ENCODE peak calls at places on chromosomes 1 and 21, in ten cellular contexts. One of them, this sample, is unnamed.

GRCh38 chr1:23436520-23437354 is 12.2 kb upstream of the TCEA3 start:
- DNase-seq in A172: no peak
- DNase-seq in stimulated activated CD8-positive, alpha-beta memory T cell treated with anti-CD3 and anti-CD28 coated beads, Interleukin-15, amount 100 ng/mL, for 4 hours: no peak
- DNase-seq in astrocyte of the hippocampus: no peak
- DNase-seq in activated T-cell treated with anti-CD3 and anti-CD28 coated beads, Interleukin-2, amount 50 U/mL, for 4 hours: no peak
- DNase-seq in stimulated activated naive CD4-positive, alpha-beta T cell: peak
- DNase-seq in glutamatergic neuron: peak
- DNase-seq in small intestine: peak
- DNase-seq in cardiac septum: no peak
- DNase-seq in NCI-H774: no peak
- DNase-seq in this sample: no peak

GRCh38 chr1:60132108-60132507 is 58.5 kb upstream of the C1orf87 start:
- DNase-seq in small intestine: no peak
- DNase-seq in stimulated activated CD8-positive, alpha-beta memory T cell treated with anti-CD3 and anti-CD28 coated beads, Interleukin-15, amount 100 ng/mL, for 4 hours: no peak
- DNase-seq in NCI-H774: no peak
- DNase-seq in activated T-cell treated with anti-CD3 and anti-CD28 coated beads, Interleukin-2, amount 50 U/mL, for 4 hours: no peak
- DNase-seq in stimulated activated naive CD4-positive, alpha-beta T cell: no peak
- DNase-seq in astrocyte of the hippocampus: no peak
- DNase-seq in glutamatergic neuron: no peak
- DNase-seq in A172: no peak
- DNase-seq in cardiac septum: no peak
- DNase-seq in this sample: no peak

GRCh38 chr21:34205811-34206635 is 132.6 kb downstream of the MRPS6 start:
- DNase-seq in stimulated activated CD8-positive, alpha-beta memory T cell treated with anti-CD3 and anti-CD28 coated beads, Interleukin-15, amount 100 ng/mL, for 4 hours: no peak
- DNase-seq in small intestine: no peak
- DNase-seq in NCI-H774: peak
- DNase-seq in astrocyte of the hippocampus: no peak
- DNase-seq in cardiac septum: no peak
- DNase-seq in stimulated activated naive CD4-positive, alpha-beta T cell: no peak
- DNase-seq in glutamatergic neuron: no peak
- DNase-seq in activated T-cell treated with anti-CD3 and anti-CD28 coated beads, Interleukin-2, amount 50 U/mL, for 4 hours: no peak
- DNase-seq in A172: no peak
- DNase-seq in this sample: no peak

GRCh38 chr1:2530501-2531361 is 668 bp upstream of the HES5 start:
- DNase-seq in cardiac septum: no peak
- DNase-seq in A172: no peak
- DNase-seq in stimulated activated naive CD4-positive, alpha-beta T cell: no peak
- DNase-seq in glutamatergic neuron: no peak
- DNase-seq in activated T-cell treated with anti-CD3 and anti-CD28 coated beads, Interleukin-2, amount 50 U/mL, for 4 hours: no peak
- DNase-seq in stimulated activated CD8-positive, alpha-beta memory T cell treated with anti-CD3 and anti-CD28 coated beads, Interleukin-15, amount 100 ng/mL, for 4 hours: no peak
- DNase-seq in NCI-H774: no peak
- DNase-seq in astrocyte of the hippocampus: peak
- DNase-seq in small intestine: peak
- DNase-seq in this sample: no peak

GRCh38 chr1:1559066-1559465 is 15.6 kb downstream of the SSU72 start:
- DNase-seq in NCI-H774: no peak
- DNase-seq in activated T-cell treated with anti-CD3 and anti-CD28 coated beads, Interleukin-2, amount 50 U/mL, for 4 hours: no peak
- DNase-seq in stimulated activated naive CD4-positive, alpha-beta T cell: no peak
- DNase-seq in A172: no peak
- DNase-seq in stimulated activated CD8-positive, alpha-beta memory T cell treated with anti-CD3 and anti-CD28 coated beads, Interleukin-15, amount 100 ng/mL, for 4 hours: no peak
- DNase-seq in cardiac septum: no peak
- DNase-seq in glutamatergic neuron: no peak
- DNase-seq in astrocyte of the hippocampus: no peak
- DNase-seq in small intestine: no peak
- DNase-seq in this sample: no peak

GRCh38 chr1:52358851-52359497 is 7.0 kb downstream of the CC2D1B start:
- DNase-seq in activated T-cell treated with anti-CD3 and anti-CD28 coated beads, Interleukin-2, amount 50 U/mL, for 4 hours: no peak
- DNase-seq in stimulated activated CD8-positive, alpha-beta memory T cell treated with anti-CD3 and anti-CD28 coated beads, Interleukin-15, amount 100 ng/mL, for 4 hours: no peak
- DNase-seq in A172: no peak
- DNase-seq in astrocyte of the hippocampus: no peak
- DNase-seq in small intestine: no peak
- DNase-seq in glutamatergic neuron: no peak
- DNase-seq in NCI-H774: no peak
- DNase-seq in cardiac septum: no peak
- DNase-seq in stimulated activated naive CD4-positive, alpha-beta T cell: no peak
- DNase-seq in this sample: no peak

GRCh38 chr1:200245492-200245891 is 164.3 kb downstream of the ZNF281 start:
- DNase-seq in NCI-H774: no peak
- DNase-seq in stimulated activated CD8-positive, alpha-beta memory T cell treated with anti-CD3 and anti-CD28 coated beads, Interleukin-15, amount 100 ng/mL, for 4 hours: no peak
- DNase-seq in astrocyte of the hippocampus: peak
- DNase-seq in activated T-cell treated with anti-CD3 and anti-CD28 coated beads, Interleukin-2, amount 50 U/mL, for 4 hours: no peak
- DNase-seq in cardiac septum: no peak
- DNase-seq in A172: peak
- DNase-seq in small intestine: no peak
- DNase-seq in glutamatergic neuron: no peak
- DNase-seq in stimulated activated naive CD4-positive, alpha-beta T cell: no peak
- DNase-seq in this sample: peak

GRCh38 chr1:40185951-40186864 is 25.0 kb downstream of the RLF start:
- DNase-seq in A172: peak
- DNase-seq in small intestine: peak
- DNase-seq in NCI-H774: no peak
- DNase-seq in cardiac septum: no peak
- DNase-seq in activated T-cell treated with anti-CD3 and anti-CD28 coated beads, Interleukin-2, amount 50 U/mL, for 4 hours: peak
- DNase-seq in astrocyte of the hippocampus: peak
- DNase-seq in stimulated activated CD8-positive, alpha-beta memory T cell treated with anti-CD3 and anti-CD28 coated beads, Interleukin-15, amount 100 ng/mL, for 4 hours: peak
- DNase-seq in stimulated activated naive CD4-positive, alpha-beta T cell: no peak
- DNase-seq in glutamatergic neuron: no peak
- DNase-seq in this sample: no peak

GRCh38 chr1:201655243-201655642 is 116.3 kb downstream of the NAV1 start:
- DNase-seq in astrocyte of the hippocampus: peak
- DNase-seq in stimulated activated CD8-positive, alpha-beta memory T cell treated with anti-CD3 and anti-CD28 coated beads, Interleukin-15, amount 100 ng/mL, for 4 hours: no peak
- DNase-seq in NCI-H774: no peak
- DNase-seq in stimulated activated naive CD4-positive, alpha-beta T cell: no peak
- DNase-seq in glutamatergic neuron: no peak
- DNase-seq in activated T-cell treated with anti-CD3 and anti-CD28 coated beads, Interleukin-2, amount 50 U/mL, for 4 hours: no peak
- DNase-seq in cardiac septum: no peak
- DNase-seq in small intestine: no peak
- DNase-seq in A172: no peak
- DNase-seq in this sample: no peak

GRCh38 chr1:214549604-214550338 is 1.6 kb downstream of the PTPN14 start:
- DNase-seq in glutamatergic neuron: no peak
- DNase-seq in astrocyte of the hippocampus: peak
- DNase-seq in activated T-cell treated with anti-CD3 and anti-CD28 coated beads, Interleukin-2, amount 50 U/mL, for 4 hours: no peak
- DNase-seq in stimulated activated naive CD4-positive, alpha-beta T cell: no peak
- DNase-seq in A172: peak
- DNase-seq in NCI-H774: no peak
- DNase-seq in small intestine: no peak
- DNase-seq in stimulated activated CD8-positive, alpha-beta memory T cell treated with anti-CD3 and anti-CD28 coated beads, Interleukin-15, amount 100 ng/mL, for 4 hours: no peak
- DNase-seq in cardiac septum: no peak
- DNase-seq in this sample: no peak

GRCh38 chr21:38902608-38903445 is 97.1 kb downstream of the ETS2 start:
- DNase-seq in stimulated activated CD8-positive, alpha-beta memory T cell treated with anti-CD3 and anti-CD28 coated beads, Interleukin-15, amount 100 ng/mL, for 4 hours: no peak
- DNase-seq in astrocyte of the hippocampus: no peak
- DNase-seq in activated T-cell treated with anti-CD3 and anti-CD28 coated beads, Interleukin-2, amount 50 U/mL, for 4 hours: no peak
- DNase-seq in NCI-H774: no peak
- DNase-seq in cardiac septum: no peak
- DNase-seq in small intestine: no peak
- DNase-seq in glutamatergic neuron: no peak
- DNase-seq in stimulated activated naive CD4-positive, alpha-beta T cell: no peak
- DNase-seq in A172: no peak
- DNase-seq in this sample: no peak

GRCh38 chr1:92826792-92827191 is 5.0 kb upstream of the RPL5 start:
- DNase-seq in stimulated activated CD8-positive, alpha-beta memory T cell treated with anti-CD3 and anti-CD28 coated beads, Interleukin-15, amount 100 ng/mL, for 4 hours: no peak
- DNase-seq in A172: no peak
- DNase-seq in cardiac septum: no peak
- DNase-seq in stimulated activated naive CD4-positive, alpha-beta T cell: no peak
- DNase-seq in NCI-H774: no peak
- DNase-seq in activated T-cell treated with anti-CD3 and anti-CD28 coated beads, Interleukin-2, amount 50 U/mL, for 4 hours: no peak
- DNase-seq in glutamatergic neuron: no peak
- DNase-seq in astrocyte of the hippocampus: no peak
- DNase-seq in small intestine: no peak
- DNase-seq in this sample: no peak

GRCh38 chr1:9317072-9317471 is 24.4 kb downstream of the SPSB1 start:
- DNase-seq in activated T-cell treated with anti-CD3 and anti-CD28 coated beads, Interleukin-2, amount 50 U/mL, for 4 hours: no peak
- DNase-seq in NCI-H774: no peak
- DNase-seq in stimulated activated naive CD4-positive, alpha-beta T cell: no peak
- DNase-seq in glutamatergic neuron: no peak
- DNase-seq in small intestine: no peak
- DNase-seq in A172: no peak
- DNase-seq in stimulated activated CD8-positive, alpha-beta memory T cell treated with anti-CD3 and anti-CD28 coated beads, Interleukin-15, amount 100 ng/mL, for 4 hours: no peak
- DNase-seq in cardiac septum: no peak
- DNase-seq in astrocyte of the hippocampus: no peak
- DNase-seq in this sample: no peak

GRCh38 chr1:10814954-10815862 is 18.8 kb upstream of the CASZ1 start:
- DNase-seq in cardiac septum: no peak
- DNase-seq in activated T-cell treated with anti-CD3 and anti-CD28 coated beads, Interleukin-2, amount 50 U/mL, for 4 hours: no peak
- DNase-seq in small intestine: peak
- DNase-seq in A172: no peak
- DNase-seq in astrocyte of the hippocampus: no peak
- DNase-seq in stimulated activated naive CD4-positive, alpha-beta T cell: no peak
- DNase-seq in stimulated activated CD8-positive, alpha-beta memory T cell treated with anti-CD3 and anti-CD28 coated beads, Interleukin-15, amount 100 ng/mL, for 4 hours: no peak
- DNase-seq in NCI-H774: no peak
- DNase-seq in glutamatergic neuron: no peak
- DNase-seq in this sample: no peak

GRCh38 chr1:244236101-244236500 is 185.0 kb downstream of the ZBTB18 start:
- DNase-seq in A172: no peak
- DNase-seq in astrocyte of the hippocampus: no peak
- DNase-seq in NCI-H774: no peak
- DNase-seq in small intestine: no peak
- DNase-seq in glutamatergic neuron: no peak
- DNase-seq in stimulated activated naive CD4-positive, alpha-beta T cell: no peak
- DNase-seq in activated T-cell treated with anti-CD3 and anti-CD28 coated beads, Interleukin-2, amount 50 U/mL, for 4 hours: no peak
- DNase-seq in stimulated activated CD8-positive, alpha-beta memory T cell treated with anti-CD3 and anti-CD28 coated beads, Interleukin-15, amount 100 ng/mL, for 4 hours: no peak
- DNase-seq in cardiac septum: no peak
- DNase-seq in this sample: no peak

GRCh38 chr1:156233421-156234127 is 8.4 kb upstream of the BGLAP start:
- DNase-seq in cardiac septum: no peak
- DNase-seq in astrocyte of the hippocampus: peak
- DNase-seq in stimulated activated CD8-positive, alpha-beta memory T cell treated with anti-CD3 and anti-CD28 coated beads, Interleukin-15, amount 100 ng/mL, for 4 hours: no peak
- DNase-seq in glutamatergic neuron: no peak
- DNase-seq in activated T-cell treated with anti-CD3 and anti-CD28 coated beads, Interleukin-2, amount 50 U/mL, for 4 hours: no peak
- DNase-seq in NCI-H774: no peak
- DNase-seq in small intestine: peak
- DNase-seq in stimulated activated naive CD4-positive, alpha-beta T cell: no peak
- DNase-seq in A172: peak
- DNase-seq in this sample: no peak

GRCh38 chr1:43358121-43358745 is 548 bp upstream of the CDC20 start:
- DNase-seq in stimulated activated naive CD4-positive, alpha-beta T cell: no peak
- DNase-seq in stimulated activated CD8-positive, alpha-beta memory T cell treated with anti-CD3 and anti-CD28 coated beads, Interleukin-15, amount 100 ng/mL, for 4 hours: no peak
- DNase-seq in glutamatergic neuron: no peak
- DNase-seq in NCI-H774: peak
- DNase-seq in A172: peak
- DNase-seq in cardiac septum: no peak
- DNase-seq in activated T-cell treated with anti-CD3 and anti-CD28 coated beads, Interleukin-2, amount 50 U/mL, for 4 hours: no peak
- DNase-seq in small intestine: peak
- DNase-seq in astrocyte of the hippocampus: peak
- DNase-seq in this sample: no peak

GRCh38 chr1:86648255-86648654 is 56.1 kb upstream of the SH3GLB1 start:
- DNase-seq in cardiac septum: no peak
- DNase-seq in A172: peak
- DNase-seq in NCI-H774: peak
- DNase-seq in stimulated activated CD8-positive, alpha-beta memory T cell treated with anti-CD3 and anti-CD28 coated beads, Interleukin-15, amount 100 ng/mL, for 4 hours: no peak
- DNase-seq in activated T-cell treated with anti-CD3 and anti-CD28 coated beads, Interleukin-2, amount 50 U/mL, for 4 hours: no peak
- DNase-seq in small intestine: peak
- DNase-seq in glutamatergic neuron: no peak
- DNase-seq in astrocyte of the hippocampus: peak
- DNase-seq in stimulated activated naive CD4-positive, alpha-beta T cell: no peak
- DNase-seq in this sample: no peak

GRCh38 chr1:215380566-215380965 is 186.5 kb upstream of the KCTD3 start:
- DNase-seq in glutamatergic neuron: no peak
- DNase-seq in stimulated activated naive CD4-positive, alpha-beta T cell: no peak
- DNase-seq in small intestine: no peak
- DNase-seq in astrocyte of the hippocampus: no peak
- DNase-seq in A172: no peak
- DNase-seq in cardiac septum: no peak
- DNase-seq in stimulated activated CD8-positive, alpha-beta memory T cell treated with anti-CD3 and anti-CD28 coated beads, Interleukin-15, amount 100 ng/mL, for 4 hours: no peak
- DNase-seq in activated T-cell treated with anti-CD3 and anti-CD28 coated beads, Interleukin-2, amount 50 U/mL, for 4 hours: no peak
- DNase-seq in NCI-H774: no peak
- DNase-seq in this sample: no peak

GRCh38 chr1:44677201-44677520 is 2.6 kb downstream of the ARMH1 start:
- DNase-seq in NCI-H774: peak
- DNase-seq in cardiac septum: no peak
- DNase-seq in stimulated activated CD8-positive, alpha-beta memory T cell treated with anti-CD3 and anti-CD28 coated beads, Interleukin-15, amount 100 ng/mL, for 4 hours: no peak
- DNase-seq in activated T-cell treated with anti-CD3 and anti-CD28 coated beads, Interleukin-2, amount 50 U/mL, for 4 hours: no peak
- DNase-seq in glutamatergic neuron: no peak
- DNase-seq in small intestine: peak
- DNase-seq in astrocyte of the hippocampus: peak
- DNase-seq in A172: peak
- DNase-seq in stimulated activated naive CD4-positive, alpha-beta T cell: no peak
- DNase-seq in this sample: no peak

GRCh38 chr1:167401260-167401873 is 117.0 kb downstream of the CD247 start:
- DNase-seq in activated T-cell treated with anti-CD3 and anti-CD28 coated beads, Interleukin-2, amount 50 U/mL, for 4 hours: peak
- DNase-seq in stimulated activated CD8-positive, alpha-beta memory T cell treated with anti-CD3 and anti-CD28 coated beads, Interleukin-15, amount 100 ng/mL, for 4 hours: peak
- DNase-seq in A172: peak
- DNase-seq in glutamatergic neuron: peak
- DNase-seq in stimulated activated naive CD4-positive, alpha-beta T cell: peak
- DNase-seq in cardiac septum: no peak
- DNase-seq in small intestine: peak
- DNase-seq in NCI-H774: peak
- DNase-seq in astrocyte of the hippocampus: peak
- DNase-seq in this sample: peak

GRCh38 chr1:168643152-168643551 is 66.7 kb downstream of the XCL1 start:
- DNase-seq in stimulated activated naive CD4-positive, alpha-beta T cell: no peak
- DNase-seq in activated T-cell treated with anti-CD3 and anti-CD28 coated beads, Interleukin-2, amount 50 U/mL, for 4 hours: no peak
- DNase-seq in glutamatergic neuron: no peak
- DNase-seq in astrocyte of the hippocampus: peak
- DNase-seq in stimulated activated CD8-positive, alpha-beta memory T cell treated with anti-CD3 and anti-CD28 coated beads, Interleukin-15, amount 100 ng/mL, for 4 hours: no peak
- DNase-seq in cardiac septum: no peak
- DNase-seq in small intestine: no peak
- DNase-seq in A172: peak
- DNase-seq in NCI-H774: no peak
- DNase-seq in this sample: no peak

GRCh38 chr1:110076789-110077500 is 6.5 kb upstream of the ALX3 start:
- DNase-seq in glutamatergic neuron: no peak
- DNase-seq in stimulated activated CD8-positive, alpha-beta memory T cell treated with anti-CD3 and anti-CD28 coated beads, Interleukin-15, amount 100 ng/mL, for 4 hours: no peak
- DNase-seq in stimulated activated naive CD4-positive, alpha-beta T cell: no peak
- DNase-seq in activated T-cell treated with anti-CD3 and anti-CD28 coated beads, Interleukin-2, amount 50 U/mL, for 4 hours: no peak
- DNase-seq in A172: no peak
- DNase-seq in NCI-H774: no peak
- DNase-seq in small intestine: no peak
- DNase-seq in astrocyte of the hippocampus: no peak
- DNase-seq in cardiac septum: no peak
- DNase-seq in this sample: no peak

GRCh38 chr1:55262822-55263221 is 47.7 kb upstream of the USP24 start:
- DNase-seq in activated T-cell treated with anti-CD3 and anti-CD28 coated beads, Interleukin-2, amount 50 U/mL, for 4 hours: no peak
- DNase-seq in stimulated activated naive CD4-positive, alpha-beta T cell: no peak
- DNase-seq in astrocyte of the hippocampus: no peak
- DNase-seq in NCI-H774: no peak
- DNase-seq in glutamatergic neuron: no peak
- DNase-seq in stimulated activated CD8-positive, alpha-beta memory T cell treated with anti-CD3 and anti-CD28 coated beads, Interleukin-15, amount 100 ng/mL, for 4 hours: no peak
- DNase-seq in small intestine: no peak
- DNase-seq in cardiac septum: no peak
- DNase-seq in A172: no peak
- DNase-seq in this sample: no peak

GRCh38 chr21:22352088-22352487 is 1353.9 kb downstream of the NCAM2 start:
- DNase-seq in activated T-cell treated with anti-CD3 and anti-CD28 coated beads, Interleukin-2, amount 50 U/mL, for 4 hours: no peak
- DNase-seq in stimulated activated CD8-positive, alpha-beta memory T cell treated with anti-CD3 and anti-CD28 coated beads, Interleukin-15, amount 100 ng/mL, for 4 hours: no peak
- DNase-seq in cardiac septum: no peak
- DNase-seq in NCI-H774: no peak
- DNase-seq in stimulated activated naive CD4-positive, alpha-beta T cell: no peak
- DNase-seq in small intestine: no peak
- DNase-seq in glutamatergic neuron: no peak
- DNase-seq in astrocyte of the hippocampus: no peak
- DNase-seq in A172: no peak
- DNase-seq in this sample: no peak

GRCh38 chr21:9760398-9761074 is 760.8 kb upstream of the TPTE start:
- DNase-seq in activated T-cell treated with anti-CD3 and anti-CD28 coated beads, Interleukin-2, amount 50 U/mL, for 4 hours: no peak
- DNase-seq in cardiac septum: no peak
- DNase-seq in astrocyte of the hippocampus: no peak
- DNase-seq in stimulated activated CD8-positive, alpha-beta memory T cell treated with anti-CD3 and anti-CD28 coated beads, Interleukin-15, amount 100 ng/mL, for 4 hours: no peak
- DNase-seq in glutamatergic neuron: no peak
- DNase-seq in NCI-H774: no peak
- DNase-seq in stimulated activated naive CD4-positive, alpha-beta T cell: no peak
- DNase-seq in A172: no peak
- DNase-seq in small intestine: no peak
- DNase-seq in this sample: no peak

GRCh38 chr1:35599411-35599810 is 26.3 kb downstream of the TFAP2E start:
- DNase-seq in small intestine: no peak
- DNase-seq in stimulated activated CD8-positive, alpha-beta memory T cell treated with anti-CD3 and anti-CD28 coated beads, Interleukin-15, amount 100 ng/mL, for 4 hours: no peak
- DNase-seq in glutamatergic neuron: no peak
- DNase-seq in NCI-H774: no peak
- DNase-seq in cardiac septum: no peak
- DNase-seq in A172: no peak
- DNase-seq in astrocyte of the hippocampus: no peak
- DNase-seq in activated T-cell treated with anti-CD3 and anti-CD28 coated beads, Interleukin-2, amount 50 U/mL, for 4 hours: no peak
- DNase-seq in stimulated activated naive CD4-positive, alpha-beta T cell: no peak
- DNase-seq in this sample: no peak

GRCh38 chr1:165367375-165367993 is 11.0 kb upstream of the LMX1A start:
- DNase-seq in stimulated activated CD8-positive, alpha-beta memory T cell treated with anti-CD3 and anti-CD28 coated beads, Interleukin-15, amount 100 ng/mL, for 4 hours: peak
- DNase-seq in cardiac septum: peak
- DNase-seq in astrocyte of the hippocampus: peak
- DNase-seq in activated T-cell treated with anti-CD3 and anti-CD28 coated beads, Interleukin-2, amount 50 U/mL, for 4 hours: peak
- DNase-seq in NCI-H774: peak
- DNase-seq in A172: peak
- DNase-seq in small intestine: peak
- DNase-seq in glutamatergic neuron: peak
- DNase-seq in stimulated activated naive CD4-positive, alpha-beta T cell: peak
- DNase-seq in this sample: peak

This sample was measured in right lobe of liver.